ENCODE peak calls at places on chromosomes 1 and 21, in nine cellular contexts. One of them, this sample, is unnamed.

GRCh38 chr1:58649555-58649954 is 50.3 kb downstream of the MYSM1 start:
- DNase-seq in OCI-LY7: no peak
- DNase-seq in esophagus squamous epithelium: no peak
- DNase-seq in Peyer's patch: no peak
- DNase-seq in fibroblast of pulmonary artery: peak
- DNase-seq in foreskin fibroblast: no peak
- DNase-seq in AG04450: no peak
- DNase-seq in heart right ventricle: no peak
- DNase-seq in fibroblast of lung: no peak
- DNase-seq in this sample: no peak

GRCh38 chr1:46094454-46094853 is 38.0 kb downstream of the PIK3R3 start:
- DNase-seq in foreskin fibroblast: no peak
- DNase-seq in AG04450: no peak
- DNase-seq in Peyer's patch: no peak
- DNase-seq in OCI-LY7: no peak
- DNase-seq in fibroblast of pulmonary artery: peak
- DNase-seq in fibroblast of lung: peak
- DNase-seq in esophagus squamous epithelium: no peak
- DNase-seq in heart right ventricle: no peak
- DNase-seq in this sample: no peak

GRCh38 chr21:39720126-39720778 is 24.7 kb upstream of the IGSF5 start:
- DNase-seq in fibroblast of pulmonary artery: no peak
- DNase-seq in OCI-LY7: no peak
- DNase-seq in esophagus squamous epithelium: no peak
- DNase-seq in heart right ventricle: no peak
- DNase-seq in foreskin fibroblast: no peak
- DNase-seq in fibroblast of lung: no peak
- DNase-seq in Peyer's patch: no peak
- DNase-seq in AG04450: no peak
- DNase-seq in this sample: no peak

GRCh38 chr1:240128361-240128760 is 36.7 kb downstream of the FMN2 start:
- DNase-seq in AG04450: no peak
- DNase-seq in Peyer's patch: no peak
- DNase-seq in esophagus squamous epithelium: no peak
- DNase-seq in OCI-LY7: no peak
- DNase-seq in fibroblast of pulmonary artery: no peak
- DNase-seq in fibroblast of lung: no peak
- DNase-seq in heart right ventricle: no peak
- DNase-seq in foreskin fibroblast: no peak
- DNase-seq in this sample: no peak

GRCh38 chr21:16572032-16572431 is 842.2 kb downstream of the USP25 start:
- DNase-seq in AG04450: no peak
- DNase-seq in fibroblast of lung: no peak
- DNase-seq in foreskin fibroblast: peak
- DNase-seq in esophagus squamous epithelium: no peak
- DNase-seq in OCI-LY7: no peak
- DNase-seq in fibroblast of pulmonary artery: no peak
- DNase-seq in Peyer's patch: no peak
- DNase-seq in heart right ventricle: no peak
- DNase-seq in this sample: no peak

GRCh38 chr1:235902638-235903542 is 36.2 kb upstream of the LYST start:
- DNase-seq in Peyer's patch: no peak
- DNase-seq in fibroblast of lung: peak
- DNase-seq in heart right ventricle: no peak
- DNase-seq in fibroblast of pulmonary artery: peak
- DNase-seq in OCI-LY7: no peak
- DNase-seq in AG04450: no peak
- DNase-seq in foreskin fibroblast: no peak
- DNase-seq in esophagus squamous epithelium: no peak
- DNase-seq in this sample: no peak

GRCh38 chr1:60504206-60504868 is 430.8 kb upstream of the C1orf87 start:
- DNase-seq in AG04450: no peak
- DNase-seq in heart right ventricle: no peak
- DNase-seq in fibroblast of lung: no peak
- DNase-seq in OCI-LY7: no peak
- DNase-seq in esophagus squamous epithelium: no peak
- DNase-seq in Peyer's patch: no peak
- DNase-seq in fibroblast of pulmonary artery: peak
- DNase-seq in foreskin fibroblast: peak
- DNase-seq in this sample: no peak

GRCh38 chr21:32476661-32477423 is 64.3 kb downstream of the EVA1C start:
- DNase-seq in esophagus squamous epithelium: no peak
- DNase-seq in fibroblast of lung: no peak
- DNase-seq in AG04450: no peak
- DNase-seq in fibroblast of pulmonary artery: no peak
- DNase-seq in foreskin fibroblast: no peak
- DNase-seq in Peyer's patch: no peak
- DNase-seq in heart right ventricle: no peak
- DNase-seq in OCI-LY7: no peak
- DNase-seq in this sample: no peak

GRCh38 chr1:190154744-190155143 is 322.9 kb downstream of the BRINP3 start:
- DNase-seq in Peyer's patch: no peak
- DNase-seq in esophagus squamous epithelium: no peak
- DNase-seq in fibroblast of lung: no peak
- DNase-seq in heart right ventricle: no peak
- DNase-seq in foreskin fibroblast: no peak
- DNase-seq in AG04450: no peak
- DNase-seq in OCI-LY7: no peak
- DNase-seq in fibroblast of pulmonary artery: no peak
- DNase-seq in this sample: no peak

GRCh38 chr1:21933397-21934248 is 3.5 kb downstream of the HSPG2 start:
- DNase-seq in fibroblast of lung: no peak
- DNase-seq in foreskin fibroblast: no peak
- DNase-seq in Peyer's patch: no peak
- DNase-seq in AG04450: no peak
- DNase-seq in OCI-LY7: no peak
- DNase-seq in fibroblast of pulmonary artery: no peak
- DNase-seq in heart right ventricle: peak
- DNase-seq in esophagus squamous epithelium: no peak
- DNase-seq in this sample: no peak

GRCh38 chr1:207654320-207654719 is 9.4 kb downstream of the CR1L start:
- DNase-seq in esophagus squamous epithelium: no peak
- DNase-seq in foreskin fibroblast: no peak
- DNase-seq in AG04450: no peak
- DNase-seq in OCI-LY7: no peak
- DNase-seq in fibroblast of lung: peak
- DNase-seq in fibroblast of pulmonary artery: peak
- DNase-seq in Peyer's patch: no peak
- DNase-seq in heart right ventricle: no peak
- DNase-seq in this sample: no peak

GRCh38 chr1:196516373-196516772 is 91.9 kb downstream of the KCNT2 start:
- DNase-seq in foreskin fibroblast: no peak
- DNase-seq in esophagus squamous epithelium: no peak
- DNase-seq in AG04450: no peak
- DNase-seq in fibroblast of lung: no peak
- DNase-seq in Peyer's patch: no peak
- DNase-seq in fibroblast of pulmonary artery: no peak
- DNase-seq in OCI-LY7: no peak
- DNase-seq in heart right ventricle: no peak
- DNase-seq in this sample: no peak

GRCh38 chr1:38716229-38716628 is 143.3 kb downstream of the RRAGC start:
- DNase-seq in esophagus squamous epithelium: no peak
- DNase-seq in heart right ventricle: no peak
- DNase-seq in fibroblast of lung: no peak
- DNase-seq in fibroblast of pulmonary artery: no peak
- DNase-seq in Peyer's patch: no peak
- DNase-seq in foreskin fibroblast: no peak
- DNase-seq in OCI-LY7: no peak
- DNase-seq in AG04450: no peak
- DNase-seq in this sample: no peak

DNA sequence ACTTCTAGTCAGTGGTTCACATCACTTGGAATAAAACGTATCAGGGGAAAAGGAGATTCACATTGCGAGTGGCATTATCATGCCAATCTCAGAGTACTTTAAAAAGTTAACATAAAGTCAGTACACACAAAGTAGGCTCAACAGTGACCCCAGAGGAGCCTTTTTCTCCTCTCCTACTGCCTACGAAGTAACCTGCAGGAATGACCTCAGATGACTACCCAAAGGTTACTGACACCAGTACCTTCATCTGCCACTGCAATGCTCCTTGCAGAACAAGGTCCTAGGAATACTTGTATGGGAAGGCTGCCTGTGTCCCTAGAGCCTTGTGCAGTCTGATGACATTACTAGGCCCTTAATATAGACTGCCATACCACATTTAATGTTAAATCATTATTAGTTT is 389.8 kb upstream of the LYPLAL1 start:
- DNase-seq in esophagus squamous epithelium: no peak
- DNase-seq in foreskin fibroblast: no peak
- DNase-seq in fibroblast of lung: no peak
- DNase-seq in AG04450: no peak
- DNase-seq in heart right ventricle: no peak
- DNase-seq in Peyer's patch: no peak
- DNase-seq in fibroblast of pulmonary artery: no peak
- DNase-seq in OCI-LY7: no peak
- DNase-seq in this sample: no peak
- TF ChIP-seq CTCF in esophagus squamous epithelium: no peak
- TF ChIP-seq CTCF in foreskin fibroblast: no peak
- TF ChIP-seq CTCF in fibroblast of lung: no peak
- TF ChIP-seq CTCF in AG04450: no peak
- TF ChIP-seq CTCF in heart right ventricle: no peak
- TF ChIP-seq CTCF in Peyer's patch: no peak
- TF ChIP-seq CTCF in fibroblast of pulmonary artery: no peak
- TF ChIP-seq CTCF in OCI-LY7: no peak
- TF ChIP-seq CTCF in this sample: no peak

GRCh38 chr1:165376811-165377153 is 20.3 kb upstream of the LMX1A start:
- DNase-seq in Peyer's patch: no peak
- DNase-seq in OCI-LY7: no peak
- DNase-seq in AG04450: no peak
- DNase-seq in fibroblast of lung: no peak
- DNase-seq in fibroblast of pulmonary artery: no peak
- DNase-seq in foreskin fibroblast: no peak
- DNase-seq in heart right ventricle: no peak
- DNase-seq in esophagus squamous epithelium: no peak
- DNase-seq in this sample: no peak
- H3K4me3 ChIP-seq in Peyer's patch: no peak
- H3K4me3 ChIP-seq in OCI-LY7: no peak
- H3K4me3 ChIP-seq in AG04450: peak
- H3K4me3 ChIP-seq in fibroblast of lung: no peak
- H3K4me3 ChIP-seq in fibroblast of pulmonary artery: peak
- H3K4me3 ChIP-seq in foreskin fibroblast: peak
- H3K4me3 ChIP-seq in heart right ventricle: no peak
- H3K4me3 ChIP-seq in esophagus squamous epithelium: peak
- H3K4me3 ChIP-seq in this sample: peak

DNA sequence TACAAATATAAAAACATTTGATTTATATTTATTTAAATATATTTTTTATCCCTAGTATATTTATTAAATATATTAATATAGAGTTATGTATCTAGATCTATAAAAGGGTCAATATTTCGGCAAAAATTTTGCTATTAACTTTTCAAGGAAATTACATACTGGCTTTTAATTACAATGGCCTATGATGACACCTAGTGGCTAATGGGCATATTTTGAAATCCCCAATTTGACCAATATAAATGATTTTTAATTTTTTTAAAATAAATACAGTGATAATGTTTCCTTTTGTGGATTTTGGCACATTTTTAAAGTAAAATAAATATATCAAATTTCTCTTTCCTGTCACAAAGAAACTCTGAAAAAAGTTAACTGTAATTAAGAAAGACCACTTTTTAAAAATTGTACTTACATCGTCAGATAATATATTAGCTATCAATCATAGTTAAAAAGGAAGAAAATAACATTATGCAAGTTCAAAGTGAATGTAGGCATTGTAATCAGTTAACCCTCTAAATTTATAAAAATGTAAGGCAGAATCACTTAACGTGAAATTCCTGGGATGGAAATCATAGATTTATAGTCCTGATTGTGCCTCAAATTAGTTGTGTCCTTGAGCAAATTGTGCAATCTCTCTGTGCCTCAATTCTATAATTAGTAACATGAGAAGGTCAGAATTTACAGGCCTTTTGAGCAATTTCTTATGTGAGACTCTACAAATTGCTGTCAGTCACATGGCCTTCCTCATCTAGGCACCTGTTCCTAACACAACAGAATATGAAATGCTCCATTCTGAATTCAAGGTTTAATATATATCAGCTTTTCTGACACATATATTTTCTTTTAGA is 25.6 kb upstream of the RGS13 start:
- DNase-seq in esophagus squamous epithelium: no peak
- DNase-seq in Peyer's patch: no peak
- DNase-seq in AG04450: no peak
- DNase-seq in foreskin fibroblast: no peak
- DNase-seq in fibroblast of pulmonary artery: peak
- DNase-seq in heart right ventricle: no peak
- DNase-seq in fibroblast of lung: peak
- DNase-seq in OCI-LY7: peak
- DNase-seq in this sample: no peak
- TF ChIP-seq CTCF in esophagus squamous epithelium: peak
- TF ChIP-seq CTCF in Peyer's patch: peak
- TF ChIP-seq CTCF in AG04450: peak
- TF ChIP-seq CTCF in foreskin fibroblast: peak
- TF ChIP-seq CTCF in fibroblast of pulmonary artery: peak
- TF ChIP-seq CTCF in heart right ventricle: peak
- TF ChIP-seq CTCF in fibroblast of lung: peak
- TF ChIP-seq CTCF in OCI-LY7: peak
- TF ChIP-seq CTCF in this sample: peak

GRCh38 chr1:180542530-180543171 is 16.1 kb upstream of the OVAAL start:
- DNase-seq in Peyer's patch: no peak
- DNase-seq in OCI-LY7: no peak
- DNase-seq in fibroblast of pulmonary artery: peak
- DNase-seq in foreskin fibroblast: no peak
- DNase-seq in AG04450: no peak
- DNase-seq in heart right ventricle: no peak
- DNase-seq in fibroblast of lung: no peak
- DNase-seq in esophagus squamous epithelium: no peak
- DNase-seq in this sample: no peak

GRCh38 chr1:180545991-180546390 is 12.8 kb upstream of the OVAAL start:
- DNase-seq in fibroblast of pulmonary artery: no peak
- DNase-seq in esophagus squamous epithelium: no peak
- DNase-seq in fibroblast of lung: no peak
- DNase-seq in OCI-LY7: no peak
- DNase-seq in AG04450: no peak
- DNase-seq in heart right ventricle: no peak
- DNase-seq in foreskin fibroblast: no peak
- DNase-seq in Peyer's patch: no peak
- DNase-seq in this sample: no peak

GRCh38 chr1:180540697-180541594 is 17.8 kb upstream of the OVAAL start:
- DNase-seq in fibroblast of pulmonary artery: no peak
- DNase-seq in Peyer's patch: no peak
- DNase-seq in esophagus squamous epithelium: no peak
- DNase-seq in heart right ventricle: no peak
- DNase-seq in OCI-LY7: no peak
- DNase-seq in fibroblast of lung: no peak
- DNase-seq in AG04450: no peak
- DNase-seq in foreskin fibroblast: no peak
- DNase-seq in this sample: no peak

GRCh38 chr1:180542113-180542512 is 16.7 kb upstream of the OVAAL start:
- DNase-seq in AG04450: no peak
- DNase-seq in Peyer's patch: no peak
- DNase-seq in foreskin fibroblast: no peak
- DNase-seq in heart right ventricle: no peak
- DNase-seq in fibroblast of lung: no peak
- DNase-seq in fibroblast of pulmonary artery: no peak
- DNase-seq in esophagus squamous epithelium: no peak
- DNase-seq in OCI-LY7: no peak
- DNase-seq in this sample: no peak

DNA sequence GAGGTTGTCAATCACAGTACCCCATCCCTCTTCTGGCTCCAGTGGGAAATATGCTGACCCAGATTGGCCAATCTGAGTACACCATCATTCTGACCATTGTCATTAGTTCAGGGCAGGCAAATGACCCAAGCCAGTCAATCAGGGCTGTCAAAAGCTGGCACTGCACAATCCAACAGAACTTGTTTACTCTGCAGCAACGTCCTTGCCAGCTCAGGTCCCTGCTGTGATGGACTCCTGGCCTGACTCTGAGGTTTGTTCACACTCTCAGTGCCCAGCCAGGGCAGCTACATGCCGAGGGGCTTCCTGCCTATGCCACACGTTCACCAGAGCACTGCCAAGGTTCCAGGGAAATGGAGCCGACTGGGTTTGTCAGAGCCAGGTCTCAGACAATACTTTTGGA is 14.7 kb upstream of the OVAAL start:
- DNase-seq in heart right ventricle: no peak
- DNase-seq in fibroblast of lung: no peak
- DNase-seq in fibroblast of pulmonary artery: no peak
- DNase-seq in esophagus squamous epithelium: no peak
- DNase-seq in OCI-LY7: no peak
- DNase-seq in AG04450: no peak
- DNase-seq in foreskin fibroblast: no peak
- DNase-seq in Peyer's patch: no peak
- DNase-seq in this sample: no peak
- H3K4me3 ChIP-seq in heart right ventricle: no peak
- H3K4me3 ChIP-seq in fibroblast of lung: no peak
- H3K4me3 ChIP-seq in fibroblast of pulmonary artery: no peak
- H3K4me3 ChIP-seq in esophagus squamous epithelium: no peak
- H3K4me3 ChIP-seq in OCI-LY7: no peak
- H3K4me3 ChIP-seq in AG04450: no peak
- H3K4me3 ChIP-seq in foreskin fibroblast: no peak
- H3K4me3 ChIP-seq in Peyer's patch: no peak
- H3K4me3 ChIP-seq in this sample: no peak